ENCODE peak calls at places on chromosomes 16 and 17, in ten cellular contexts. W is heart left ventricle, B is B cell, K is A549, I is RWPE1, U is hepatocyte, F is mammary epithelial cell, G is neural crest cell, T is GM12878, E is HL-60. J is an unnamed sample.

GRCh38 chr17:27295945-27296344 is 2.0 kb downstream of the WSB1 start:
- DNase-seq in K (no peak), T (no peak), G (no peak), I (no peak), U (no peak), E (no peak), B (no peak), F (no peak), W (no peak), J (no peak)

GRCh38 chr16:85936761-85937343 is 37.9 kb downstream of the IRF8 start:
- DNase-seq in B (no peak), K (no peak), I (no peak), U (no peak), E (no peak), W (no peak), F (no peak), T (no peak), G (no peak), J (no peak)

GRCh38 chr16:88905563-88905962 is 39.1 kb upstream of the PABPN1L start:
- DNase-seq in G (no peak), T (no peak), E (no peak), U (peak; percentile 28), F (no peak), I (peak; percentile 67), W (no peak), B (peak; percentile 74), K (peak; percentile 32), J (no peak)

GRCh38 chr17:38885044-38885727 is 15.3 kb downstream of the LASP1 start:
- DNase-seq in B (no peak), K (no peak), G (no peak), W (no peak), F (no peak), U (peak; percentile 73), T (no peak), E (no peak), I (no peak), J (no peak)

GRCh38 chr16:707062-707538 is 1.5 kb upstream of the FBXL16 start:
- DNase-seq in F (no peak), E (no peak), B (no peak), U (no peak), W (no peak), I (no peak), G (no peak), T (no peak), K (no peak), J (no peak)

GRCh38 chr17:28871056-28871579 is 16.3 kb downstream of the ERAL1 start:
- DNase-seq in W (no peak), U (no peak), E (no peak), I (no peak), G (no peak), K (no peak), T (peak; percentile 79), B (peak; percentile 65), F (no peak), J (no peak)

GRCh38 chr16:88315543-88316105 is 67.1 kb upstream of the ZNF469 start:
- DNase-seq in B (no peak), F (no peak), G (peak; percentile 39), E (no peak), U (peak; percentile 72), I (peak; percentile 91), T (no peak), K (peak; percentile 78), W (no peak), J (peak; percentile 78)

GRCh38 chr16:87295259-87295658 is 21.9 kb downstream of the C16orf95 start:
- DNase-seq in G (no peak), T (no peak), F (peak; percentile 56), B (no peak), U (peak; percentile 48), W (no peak), I (peak; percentile 69), K (no peak), E (no peak), J (no peak)

GRCh38 chr17:30290696-30291570 is 811 bp downstream of the BLMH start:
- DNase-seq in G (peak; percentile 41), I (peak; percentile 68), E (no peak), K (peak; percentile 74), U (peak; percentile 60), F (peak; percentile 85), T (no peak), B (peak; percentile 28), W (peak; percentile 12), J (no peak)

GRCh38 chr17:77189148-77189547 is 48.4 kb downstream of the SEC14L1 start:
- DNase-seq in F (no peak), W (no peak), G (no peak), T (peak; percentile 64), U (no peak), I (no peak), B (peak; percentile 39), K (no peak), E (no peak), J (no peak)

GRCh38 chr17:66383353-66383752 is 80.9 kb downstream of the PRKCA start:
- DNase-seq in K (no peak), T (no peak), F (no peak), G (no peak), I (no peak), E (no peak), W (no peak), U (no peak), B (no peak), J (no peak)

GRCh38 chr16:19382084-19382801 is 35.4 kb upstream of the TMC5 start:
- DNase-seq in E (no peak), W (no peak), U (peak; percentile 51), T (no peak), K (no peak), F (no peak), I (no peak), G (no peak), B (no peak), J (no peak)
- TF ChIP-seq CTCF in E (no peak), W (no peak), U (no peak), T (no peak), K (no peak), F (no peak), I (no peak), G (no peak), B (no peak), J (no peak)

DNA sequence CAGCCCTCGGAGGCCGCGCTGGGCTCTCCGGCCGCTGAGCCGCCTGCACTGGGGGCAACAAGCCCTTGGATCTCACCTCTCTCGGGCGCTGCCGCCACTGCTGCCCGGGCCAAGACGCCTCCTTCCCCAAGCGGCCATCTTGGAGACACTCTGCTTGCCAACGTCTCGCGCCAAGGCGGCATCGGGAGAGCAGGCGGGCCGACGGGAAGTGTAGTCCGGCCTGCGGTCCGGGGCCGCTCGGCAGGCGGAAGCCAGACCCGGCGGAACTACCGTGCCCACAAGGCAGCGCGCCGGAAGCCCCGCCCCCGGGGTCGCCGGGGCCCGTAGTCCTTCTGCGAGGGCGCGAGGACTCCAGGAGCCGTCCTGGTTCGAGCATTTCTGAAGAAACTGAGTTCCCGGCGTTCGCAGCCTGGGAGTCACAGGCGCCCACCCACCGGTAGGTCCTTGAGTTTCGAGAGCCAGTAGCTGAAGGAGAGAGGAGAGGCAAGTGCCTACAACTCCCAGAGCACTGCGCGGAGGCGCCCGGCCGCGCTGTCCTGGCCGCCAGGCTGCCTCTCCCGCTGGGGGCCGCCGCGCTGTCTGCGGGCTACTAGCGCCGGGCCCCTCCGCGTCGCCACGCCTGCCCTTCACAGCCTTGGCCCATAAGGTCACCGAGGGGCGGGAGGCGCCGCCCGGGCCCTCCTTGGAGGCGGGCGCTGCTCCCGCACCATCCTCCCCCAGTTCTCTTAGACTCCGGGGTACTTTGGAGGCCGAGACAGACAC is at the start of gene TMEM11:
- DNase-seq in I (peak; percentile 94), B (peak; percentile 98), U (peak; percentile 98), T (peak; percentile 71), W (peak; percentile 97), G (peak; percentile 90), F (peak; percentile 95), K (peak; percentile 94), E (peak; percentile 90), J (peak; percentile 99)
- TF ChIP-seq CTCF in I (no peak), B (no peak), U (peak; percentile 10), T (no peak), W (peak; percentile 41), G (peak; percentile 26), F (no peak), K (peak; percentile 13), E (no peak), J (no peak)

GRCh38 chr16:58040945-58041627 is 15.5 kb downstream of the MMP15 start:
- DNase-seq in I (no peak), K (no peak), F (no peak), G (no peak), E (no peak), B (peak; percentile 40), T (no peak), W (no peak), U (no peak), J (peak; percentile 66)

GRCh38 chr16:58040496-58040846 is 14.9 kb downstream of the MMP15 start:
- DNase-seq in K (no peak), E (no peak), I (no peak), U (no peak), W (no peak), B (no peak), G (no peak), F (no peak), T (no peak), J (no peak)

GRCh38 chr16:58042001-58042885 is 16.7 kb downstream of the MMP15 start:
- DNase-seq in T (no peak), I (no peak), B (peak; percentile 24), W (no peak), K (no peak), F (no peak), E (no peak), G (no peak), U (no peak), J (peak; percentile 62)

GRCh38 chr16:58042886-58043515 is 17.4 kb downstream of the MMP15 start:
- DNase-seq in G (no peak), I (no peak), W (no peak), B (peak; percentile 42), E (no peak), T (no peak), F (no peak), K (no peak), U (no peak), J (no peak)

GRCh38 chr16:58041628-58041955 is 16.0 kb downstream of the MMP15 start:
- DNase-seq in I (no peak), G (no peak), U (no peak), E (no peak), B (peak; percentile 22), T (no peak), W (no peak), K (no peak), F (no peak), J (peak; percentile 69)
- TF ChIP-seq CTCF in I (no peak), G (no peak), U (no peak), E (no peak), B (no peak), T (no peak), W (no peak), K (no peak), F (no peak), J (no peak)

DNA sequence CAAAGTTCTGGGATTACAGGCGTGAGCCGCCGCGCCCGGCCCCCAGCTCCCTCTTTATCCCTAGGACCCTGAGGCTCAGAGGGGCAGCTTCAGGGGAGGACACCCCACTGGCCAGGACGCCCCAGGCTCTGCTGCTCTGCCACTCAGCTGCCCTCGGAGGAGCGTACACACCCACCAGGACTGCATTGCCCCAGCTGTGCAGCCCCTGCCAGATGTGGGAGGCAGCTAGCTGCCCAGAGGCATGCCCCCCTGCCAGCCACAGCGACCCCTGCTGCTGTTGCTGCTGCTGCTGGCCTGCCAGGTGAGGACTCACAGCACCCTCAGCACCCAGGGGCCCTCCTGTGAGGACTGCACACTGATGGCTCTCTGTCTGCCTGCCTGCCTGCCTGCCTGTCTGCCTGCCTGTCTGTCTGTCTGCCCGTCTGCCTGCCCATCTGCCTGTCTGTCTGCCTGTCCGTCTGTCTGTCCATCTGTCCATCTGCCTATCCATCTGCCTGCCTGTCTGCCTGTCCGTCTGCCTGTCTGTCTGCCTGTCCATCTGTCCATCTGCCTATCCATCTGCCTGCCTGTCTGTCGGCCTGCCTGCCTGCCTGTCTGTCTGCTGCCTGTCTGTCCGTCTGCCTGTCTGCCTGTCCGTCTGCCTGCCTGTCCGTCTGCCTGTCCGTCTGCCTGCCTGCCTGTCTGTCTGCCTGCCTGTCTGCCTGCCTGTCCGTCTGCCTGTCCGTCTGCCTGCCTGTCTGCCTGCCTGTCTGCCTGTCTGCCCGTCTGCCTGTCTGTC is 5.0 kb downstream of the GCGR start:
- DNase-seq in E (no peak), B (no peak), U (no peak), I (no peak), K (no peak), F (no peak), W (no peak), G (no peak), T (no peak), J (peak; percentile 59)
- TF ChIP-seq CTCF in E (no peak), B (no peak), U (no peak), I (peak; percentile 11), K (no peak), F (no peak), W (no peak), G (no peak), T (peak; percentile 28), J (no peak)

J was measured in kidney.